ENCODE peak calls at places on chromosomes 1 and 21, in seven cellular contexts. S is CD8-positive, alpha-beta memory T cell; F is Panc1; L is ascending aorta; G is gastrocnemius medialis; X is colonic mucosa; N is cardiac muscle cell. O is an unnamed sample. For H3K4me1, the result is how much of the 10 kb centered on the place peaks cover.

GRCh38 chr1:92543131-92544055 is 56.7 kb upstream of the GFI1 start:
- DNase-seq in S (no peak), F (no peak), L (no peak), G (no peak), X (no peak), N (peak), O (no peak)

GRCh38 chr1:7388488-7389185 is 382.5 kb upstream of the VAMP3 start:
- DNase-seq in S (no peak), F (no peak), L (peak), G (no peak), X (no peak), N (peak), O (no peak)

GRCh38 chr1:11967028-11967547 is 13.2 kb upstream of the MFN2 start:
- DNase-seq in S (no peak), F (peak), L (no peak), G (no peak), X (peak), N (peak), O (no peak)

GRCh38 chr1:200042437-200043329 is 15.2 kb downstream of the NR5A2 start:
- DNase-seq in S (no peak), F (no peak), L (no peak), G (no peak), X (peak), N (no peak), O (no peak)

GRCh38 chr1:181010789-181011188 is 11.9 kb downstream of the STX6 start:
- DNase-seq in S (no peak), F (no peak), L (no peak), G (no peak), X (no peak), N (peak), O (no peak)

GRCh38 chr1:108142773-108143394 is 57.3 kb downstream of the SLC25A24 start:
- DNase-seq in S (no peak), F (no peak), L (no peak), G (no peak), X (no peak), N (peak), O (no peak)

GRCh38 chr1:50605186-50605875 is 182.1 kb upstream of the DMRTA2 start:
- DNase-seq in S (no peak), F (peak), L (no peak), G (no peak), X (peak), N (peak), O (no peak)

GRCh38 chr1:66217021-66217420 is 316.9 kb upstream of the SGIP1 start:
- DNase-seq in S (no peak), F (no peak), L (no peak), G (no peak), X (no peak), N (no peak), O (no peak)

GRCh38 chr1:18900303-18900841 is 2.0 kb downstream of the ALDH4A1 start:
- DNase-seq in S (no peak), F (no peak), L (no peak), G (no peak), X (no peak), N (peak), O (no peak)

GRCh38 chr1:229563701-229564100 is 5.2 kb upstream of the ABCB10 start:
- DNase-seq in S (no peak), F (no peak), L (peak), G (peak), X (no peak), N (peak), O (no peak)

GRCh38 chr1:107897428-107898339 is 67.3 kb downstream of the VAV3 start:
- DNase-seq in S (no peak), F (no peak), L (no peak), G (no peak), X (no peak), N (no peak), O (no peak)

GRCh38 chr1:230333590-230334446 is 92.3 kb downstream of the PGBD5 start:
- DNase-seq in S (no peak), F (no peak), L (no peak), G (no peak), X (no peak), N (no peak), O (no peak)

GRCh38 chr21:25934771-25935224 is 200.0 kb downstream of the GABPA start:
- DNase-seq in S (no peak), F (peak), L (peak), G (peak), X (peak), N (peak), O (peak)

GRCh38 chr1:51898090-51898734 is 19.7 kb upstream of the NRDC start:
- DNase-seq in S (no peak), F (peak), L (no peak), G (no peak), X (no peak), N (peak), O (no peak)

GRCh38 chr1:22625262-22625925 is 11.0 kb upstream of the C1QA start:
- DNase-seq in S (no peak), F (no peak), L (no peak), G (no peak), X (no peak), N (peak), O (no peak)

GRCh38 chr1:203325418-203326091 is 20.2 kb downstream of the BTG2 start:
- DNase-seq in S (no peak), F (no peak), L (no peak), G (peak), X (peak), N (no peak), O (peak)

GRCh38 chr1:54875000-54875399 is 12.0 kb downstream of the DHCR24 start:
- DNase-seq in S (no peak), F (no peak), L (no peak), G (no peak), X (no peak), N (no peak), O (no peak)

GRCh38 chr21:31283025-31283424 is 61.0 kb downstream of the TIAM1 start:
- DNase-seq in S (no peak), F (no peak), L (no peak), G (no peak), X (no peak), N (no peak), O (no peak)

GRCh38 chr1:183931646-183932271 is 105.8 kb downstream of the COLGALT2 start:
- DNase-seq in S (no peak), F (no peak), L (no peak), G (no peak), X (no peak), N (no peak), O (no peak)

GRCh38 chr1:180343931-180344406 is 113.9 kb downstream of the LHX4 start:
- DNase-seq in S (no peak), F (no peak), L (no peak), G (no peak), X (peak), N (peak), O (peak)

GRCh38 chr1:173112129-173112528 is 61.4 kb upstream of the TNFSF18 start:
- DNase-seq in S (no peak), F (no peak), L (no peak), G (no peak), X (no peak), N (peak), O (no peak)

GRCh38 chr1:5939268-5940060 is 52.8 kb downstream of the NPHP4 start:
- DNase-seq in S (no peak), F (no peak), L (no peak), G (no peak), X (no peak), N (no peak), O (no peak)

DNA sequence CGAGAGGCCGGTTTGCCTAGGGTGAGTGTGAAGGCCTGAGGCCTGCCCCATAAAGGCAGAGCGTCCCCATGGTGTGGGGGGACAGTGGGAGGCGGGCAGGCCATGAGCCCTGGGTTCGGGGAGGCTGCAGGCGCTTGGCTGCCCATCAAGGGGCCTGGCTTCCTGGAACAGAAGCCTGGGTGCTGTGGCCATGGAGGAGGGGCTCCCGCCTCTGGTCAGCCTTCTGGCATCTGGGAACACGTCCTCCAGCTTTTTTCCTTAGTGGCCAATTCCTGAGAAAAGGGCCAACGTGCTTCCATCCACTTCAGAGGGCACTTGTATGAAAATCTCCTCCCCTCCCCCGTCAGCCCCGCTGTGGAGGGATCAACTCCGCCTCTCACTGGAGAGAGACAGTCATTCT is 58.7 kb downstream of the PRDM16 start:
- DNase-seq in S (no peak), F (no peak), L (peak), G (no peak), X (no peak), N (no peak), O (no peak)
- H3K27ac ChIP-seq in S (no peak), F (no peak), L (peak), G (peak), X (no peak), N (peak), O (peak)

DNA sequence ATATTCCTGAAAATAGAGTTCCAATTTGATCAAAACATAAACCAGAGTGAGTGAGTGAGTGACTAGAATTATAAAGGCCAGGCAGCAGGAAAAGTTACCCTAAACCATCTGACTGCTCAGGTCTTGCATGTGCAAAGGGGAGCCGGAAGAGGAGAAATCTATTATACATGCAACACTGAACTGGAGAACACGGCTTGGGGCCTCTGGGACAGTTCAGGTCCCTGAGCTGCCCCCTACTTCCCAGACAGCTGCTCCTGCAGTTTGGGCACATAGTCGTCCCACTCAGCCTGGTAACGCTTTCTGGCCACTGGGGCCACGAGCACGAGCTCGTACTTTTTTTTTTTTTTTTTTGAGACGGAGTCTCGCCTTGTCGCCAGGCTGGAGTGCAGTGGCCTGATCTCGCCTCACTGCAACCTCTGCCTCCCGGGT is 40.1 kb downstream of the PTPRC start:
- DNase-seq in S (no peak), F (no peak), L (no peak), G (no peak), X (no peak), N (no peak), O (no peak)
- H3K4me1 ChIP-seq in S (half or more), F (under half), L (under half), G (under half), X (under half), N (under half), O (under half)

GRCh38 chr1:119080586-119080985 is 59.9 kb downstream of the WARS2 start:
- DNase-seq in S (no peak), F (no peak), L (peak), G (no peak), X (no peak), N (peak), O (peak)
- H3K27ac ChIP-seq in S (no peak), F (no peak), L (peak), G (no peak), X (no peak), N (no peak), O (no peak)

GRCh38 chr1:15838721-15839120 is 8.8 kb upstream of the SPEN start:
- DNase-seq in S (no peak), F (no peak), L (no peak), G (no peak), X (no peak), N (no peak), O (no peak)
- H3K4me1 ChIP-seq in S (under half), F (under half), L (under half), G (under half), X (under half), N (under half), O (under half)

GRCh38 chr1:218803351-218803997 is 370.2 kb upstream of the LYPLAL1 start:
- DNase-seq in S (no peak), F (no peak), L (no peak), G (no peak), X (no peak), N (no peak), O (no peak)
- H3K27ac ChIP-seq in S (no peak), F (no peak), L (no peak), G (no peak), X (no peak), N (no peak), O (no peak)

O was measured in psoas muscle.